ENCODE peak calls at places on chromosome 18, in six cellular contexts. One of them, this sample, is unnamed.

GRCh38 chr18:58045265-58046086 is 1.4 kb downstream of the NEDD4L start:
- DNase-seq in transverse colon: peak
- DNase-seq in heart left ventricle: peak
- DNase-seq in A549: peak
- DNase-seq in uterus: peak
- DNase-seq in breast epithelium: peak
- DNase-seq in this sample: peak

GRCh38 chr18:24268784-24269550 is 128.7 kb downstream of the OSBPL1A start:
- DNase-seq in heart left ventricle: no peak
- DNase-seq in transverse colon: peak
- DNase-seq in uterus: no peak
- DNase-seq in breast epithelium: no peak
- DNase-seq in A549: no peak
- DNase-seq in this sample: no peak

GRCh38 chr18:35581555-35582309 is at the start of gene GALNT1:
- DNase-seq in A549: no peak
- DNase-seq in breast epithelium: no peak
- DNase-seq in heart left ventricle: no peak
- DNase-seq in transverse colon: no peak
- DNase-seq in uterus: peak
- DNase-seq in this sample: peak

GRCh38 chr18:35324926-35325655 is 19.1 kb downstream of the ZNF24 start:
- DNase-seq in transverse colon: no peak
- DNase-seq in heart left ventricle: no peak
- DNase-seq in breast epithelium: no peak
- DNase-seq in A549: no peak
- DNase-seq in uterus: no peak
- DNase-seq in this sample: no peak

GRCh38 chr18:23881778-23882177 is 132.8 kb upstream of the TTC39C start:
- DNase-seq in breast epithelium: no peak
- DNase-seq in A549: no peak
- DNase-seq in transverse colon: no peak
- DNase-seq in heart left ventricle: no peak
- DNase-seq in uterus: no peak
- DNase-seq in this sample: no peak

GRCh38 chr18:24567199-24567598 is 106.8 kb downstream of the HRH4 start:
- DNase-seq in uterus: no peak
- DNase-seq in A549: no peak
- DNase-seq in heart left ventricle: no peak
- DNase-seq in transverse colon: no peak
- DNase-seq in breast epithelium: no peak
- DNase-seq in this sample: no peak

GRCh38 chr18:69408522-69408921 is 7.8 kb downstream of the DOK6 start:
- DNase-seq in heart left ventricle: no peak
- DNase-seq in breast epithelium: no peak
- DNase-seq in A549: no peak
- DNase-seq in transverse colon: no peak
- DNase-seq in uterus: no peak
- DNase-seq in this sample: no peak

GRCh38 chr18:74083071-74083954 is 64.3 kb downstream of the FBXO15 start:
- DNase-seq in breast epithelium: no peak
- DNase-seq in A549: no peak
- DNase-seq in uterus: no peak
- DNase-seq in transverse colon: no peak
- DNase-seq in heart left ventricle: no peak
- DNase-seq in this sample: no peak

GRCh38 chr18:136433-136832 is 21.9 kb upstream of the USP14 start:
- DNase-seq in breast epithelium: no peak
- DNase-seq in transverse colon: peak
- DNase-seq in heart left ventricle: no peak
- DNase-seq in uterus: no peak
- DNase-seq in A549: peak
- DNase-seq in this sample: no peak

GRCh38 chr18:25349131-25349925 is 2.6 kb downstream of the ZNF521 start:
- DNase-seq in uterus: peak
- DNase-seq in heart left ventricle: peak
- DNase-seq in A549: no peak
- DNase-seq in transverse colon: peak
- DNase-seq in breast epithelium: no peak
- DNase-seq in this sample: peak

GRCh38 chr18:48551100-48551499 is 12.3 kb downstream of the CTIF start:
- DNase-seq in breast epithelium: no peak
- DNase-seq in heart left ventricle: no peak
- DNase-seq in transverse colon: no peak
- DNase-seq in A549: no peak
- DNase-seq in uterus: peak
- DNase-seq in this sample: no peak

GRCh38 chr18:22169011-22169888 is at the start of gene GATA6:
- DNase-seq in breast epithelium: no peak
- DNase-seq in uterus: peak
- DNase-seq in transverse colon: peak
- DNase-seq in A549: peak
- DNase-seq in heart left ventricle: peak
- DNase-seq in this sample: peak

GRCh38 chr18:35673682-35674081 is 92.1 kb downstream of the GALNT1 start:
- DNase-seq in A549: no peak
- DNase-seq in heart left ventricle: no peak
- DNase-seq in uterus: no peak
- DNase-seq in breast epithelium: no peak
- DNase-seq in transverse colon: no peak
- DNase-seq in this sample: no peak

GRCh38 chr18:47413327-47413726 is 161.9 kb upstream of the SKOR2 start:
- DNase-seq in breast epithelium: no peak
- DNase-seq in heart left ventricle: no peak
- DNase-seq in A549: no peak
- DNase-seq in uterus: no peak
- DNase-seq in transverse colon: peak
- DNase-seq in this sample: no peak

GRCh38 chr18:48820483-48821250 is 130.1 kb downstream of the SMAD7 start:
- DNase-seq in uterus: peak
- DNase-seq in transverse colon: peak
- DNase-seq in A549: no peak
- DNase-seq in breast epithelium: peak
- DNase-seq in heart left ventricle: peak
- DNase-seq in this sample: no peak

GRCh38 chr18:7577706-7578105 is 10.6 kb downstream of the PTPRM start:
- DNase-seq in breast epithelium: no peak
- DNase-seq in transverse colon: no peak
- DNase-seq in uterus: no peak
- DNase-seq in A549: peak
- DNase-seq in heart left ventricle: no peak
- DNase-seq in this sample: no peak

GRCh38 chr18:9081940-9082339 is 20.6 kb upstream of the NDUFV2 start:
- DNase-seq in A549: no peak
- DNase-seq in heart left ventricle: no peak
- DNase-seq in uterus: no peak
- DNase-seq in breast epithelium: no peak
- DNase-seq in transverse colon: no peak
- DNase-seq in this sample: no peak

GRCh38 chr18:24138884-24139616 is at the start of gene CABYR:
- DNase-seq in uterus: peak
- DNase-seq in transverse colon: peak
- DNase-seq in breast epithelium: peak
- DNase-seq in A549: peak
- DNase-seq in heart left ventricle: peak
- DNase-seq in this sample: peak

GRCh38 chr18:72541871-72542690 is 2.1 kb downstream of the CBLN2 start:
- DNase-seq in A549: no peak
- DNase-seq in heart left ventricle: no peak
- DNase-seq in uterus: no peak
- DNase-seq in breast epithelium: no peak
- DNase-seq in transverse colon: no peak
- DNase-seq in this sample: no peak

GRCh38 chr18:8366656-8367055 is 242.6 kb upstream of the RAB12 start:
- DNase-seq in uterus: no peak
- DNase-seq in heart left ventricle: no peak
- DNase-seq in A549: no peak
- DNase-seq in transverse colon: no peak
- DNase-seq in breast epithelium: no peak
- DNase-seq in this sample: no peak

GRCh38 chr18:23838233-23838632 is 149.0 kb downstream of the LAMA3 start:
- DNase-seq in breast epithelium: no peak
- DNase-seq in transverse colon: no peak
- DNase-seq in heart left ventricle: no peak
- DNase-seq in uterus: no peak
- DNase-seq in A549: no peak
- DNase-seq in this sample: no peak

GRCh38 chr18:23471486-23471885 is 18.4 kb downstream of the RIOK3 start:
- DNase-seq in breast epithelium: no peak
- DNase-seq in A549: no peak
- DNase-seq in heart left ventricle: no peak
- DNase-seq in transverse colon: no peak
- DNase-seq in uterus: no peak
- DNase-seq in this sample: no peak

GRCh38 chr18:25278415-25278814 is 73.6 kb downstream of the ZNF521 start:
- DNase-seq in uterus: no peak
- DNase-seq in transverse colon: no peak
- DNase-seq in breast epithelium: no peak
- DNase-seq in heart left ventricle: no peak
- DNase-seq in A549: no peak
- DNase-seq in this sample: no peak

GRCh38 chr18:59735269-59735860 is 38.1 kb upstream of the CCBE1 start:
- DNase-seq in heart left ventricle: no peak
- DNase-seq in uterus: no peak
- DNase-seq in transverse colon: no peak
- DNase-seq in A549: no peak
- DNase-seq in breast epithelium: no peak
- DNase-seq in this sample: no peak

GRCh38 chr18:11996907-11997306 is 15.6 kb downstream of the IMPA2 start:
- DNase-seq in uterus: no peak
- DNase-seq in A549: no peak
- DNase-seq in heart left ventricle: no peak
- DNase-seq in breast epithelium: no peak
- DNase-seq in transverse colon: no peak
- DNase-seq in this sample: no peak

GRCh38 chr18:45416168-45416567 is 199.1 kb upstream of the SLC14A2 start:
- DNase-seq in uterus: peak
- DNase-seq in A549: no peak
- DNase-seq in heart left ventricle: no peak
- DNase-seq in transverse colon: peak
- DNase-seq in breast epithelium: no peak
- DNase-seq in this sample: no peak

GRCh38 chr18:50722311-50722710 is 97.5 kb downstream of the MRO start:
- DNase-seq in transverse colon: no peak
- DNase-seq in heart left ventricle: no peak
- DNase-seq in uterus: no peak
- DNase-seq in breast epithelium: no peak
- DNase-seq in A549: peak
- DNase-seq in this sample: no peak

GRCh38 chr18:36089001-36089400 is 21.6 kb upstream of the RPRD1A start:
- DNase-seq in breast epithelium: no peak
- DNase-seq in uterus: no peak
- DNase-seq in A549: no peak
- DNase-seq in heart left ventricle: no peak
- DNase-seq in transverse colon: no peak
- DNase-seq in this sample: no peak

GRCh38 chr18:53322163-53322562 is 902.3 kb downstream of the MBD2 start:
- DNase-seq in heart left ventricle: no peak
- DNase-seq in transverse colon: no peak
- DNase-seq in breast epithelium: no peak
- DNase-seq in A549: no peak
- DNase-seq in uterus: no peak
- DNase-seq in this sample: no peak

GRCh38 chr18:77974329-77974728 is 724.7 kb downstream of the GALR1 start:
- DNase-seq in uterus: no peak
- DNase-seq in A549: no peak
- DNase-seq in heart left ventricle: no peak
- DNase-seq in breast epithelium: no peak
- DNase-seq in transverse colon: no peak
- DNase-seq in this sample: no peak
- TF ChIP-seq CTCF in uterus: no peak
- TF ChIP-seq CTCF in A549: no peak
- TF ChIP-seq CTCF in heart left ventricle: no peak
- TF ChIP-seq CTCF in breast epithelium: no peak
- TF ChIP-seq CTCF in transverse colon: no peak
- TF ChIP-seq CTCF in this sample: no peak

DNA sequence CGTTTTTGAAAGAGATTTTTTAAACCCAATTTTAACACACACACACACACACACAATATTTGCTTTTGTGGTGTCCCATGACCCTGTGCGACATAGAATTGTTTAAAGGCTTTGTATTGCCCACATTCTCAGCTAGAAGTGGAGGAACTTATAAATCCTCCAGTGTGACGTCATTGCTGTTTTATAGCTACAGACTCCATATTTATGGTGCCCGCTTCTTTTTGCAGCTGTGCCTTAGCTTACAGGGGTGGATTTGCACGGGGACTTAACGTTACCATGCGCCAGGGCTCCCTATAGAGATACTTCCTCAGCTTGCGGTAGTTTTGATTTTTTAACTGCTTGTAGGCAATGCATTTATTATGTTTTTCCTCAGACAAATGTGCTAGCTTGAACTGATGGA is 101.9 kb upstream of the SMIM21 start:
- DNase-seq in transverse colon: no peak
- DNase-seq in uterus: no peak
- DNase-seq in heart left ventricle: no peak
- DNase-seq in breast epithelium: no peak
- DNase-seq in A549: no peak
- DNase-seq in this sample: no peak
- H3K27ac ChIP-seq in transverse colon: no peak
- H3K27ac ChIP-seq in uterus: no peak
- H3K27ac ChIP-seq in heart left ventricle: no peak
- H3K27ac ChIP-seq in breast epithelium: no peak
- H3K27ac ChIP-seq in A549: no peak
- H3K27ac ChIP-seq in this sample: no peak

DNA sequence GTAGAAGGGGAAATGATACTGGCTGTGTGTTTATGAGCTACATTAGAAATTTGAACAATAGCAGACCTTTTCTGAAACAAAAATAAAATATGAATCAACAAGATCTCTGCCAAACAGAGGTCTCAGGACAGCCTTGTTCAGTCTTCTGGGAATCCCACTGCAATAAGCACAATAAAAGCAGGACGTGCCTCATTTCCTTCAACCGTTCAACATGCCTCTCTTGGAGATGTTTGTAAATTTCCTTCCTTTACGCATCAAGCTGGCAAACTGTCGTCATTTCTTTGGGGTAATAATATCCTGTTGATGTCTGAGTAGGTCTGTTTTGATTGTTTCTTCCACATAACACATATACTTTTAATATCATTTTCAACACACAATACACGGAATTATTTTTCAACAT is 77.2 kb downstream of the TCF4 start:
- DNase-seq in A549: no peak
- DNase-seq in breast epithelium: no peak
- DNase-seq in uterus: peak
- DNase-seq in transverse colon: no peak
- DNase-seq in heart left ventricle: peak
- DNase-seq in this sample: no peak
- TF ChIP-seq POLR2A in A549: no peak
- TF ChIP-seq POLR2A in breast epithelium: no peak
- TF ChIP-seq POLR2A in uterus: no peak
- TF ChIP-seq POLR2A in transverse colon: no peak
- TF ChIP-seq POLR2A in heart left ventricle: no peak
- TF ChIP-seq POLR2A in this sample: peak

DNA sequence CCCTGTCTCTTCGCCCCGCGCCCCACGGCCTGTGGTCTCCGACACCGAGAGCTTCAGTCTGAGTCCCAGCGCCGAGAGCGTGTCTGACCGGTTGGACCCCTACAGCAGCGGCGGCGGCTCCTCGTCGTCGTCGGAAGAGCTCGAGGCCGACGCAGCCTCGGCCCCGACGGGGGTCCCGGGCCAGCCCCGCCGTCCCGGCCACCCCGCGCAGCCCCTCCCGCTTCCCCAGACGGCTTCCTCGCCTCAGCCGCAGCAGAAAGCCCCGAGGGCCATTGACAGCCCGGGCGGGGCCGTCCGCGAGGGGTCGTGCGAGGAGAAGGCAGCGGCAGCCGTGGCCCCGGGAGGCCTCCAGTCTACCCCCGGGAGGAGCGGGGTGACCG is 1.3 kb downstream of the PHLPP1 start:
- DNase-seq in heart left ventricle: peak
- DNase-seq in A549: peak
- DNase-seq in uterus: peak
- DNase-seq in transverse colon: peak
- DNase-seq in breast epithelium: no peak
- DNase-seq in this sample: peak
- TF ChIP-seq CTCF in heart left ventricle: peak
- TF ChIP-seq CTCF in A549: peak
- TF ChIP-seq CTCF in uterus: peak
- TF ChIP-seq CTCF in transverse colon: peak
- TF ChIP-seq CTCF in breast epithelium: no peak
- TF ChIP-seq CTCF in this sample: no peak